ENCODE peak calls at places on chromosomes 7 and 10, in eight cellular contexts. M, E, U, N, R, O, P and C are unnamed samples.

GRCh38 chr7:81273601-81274397 is 354.9 kb upstream of the SEMA3C start:
- DNase-seq in U (no peak), N (no peak), O (no peak), E (no peak), R (no peak), P (no peak), M (no peak), C (no peak)

GRCh38 chr7:80833289-80834104 is 85.4 kb downstream of the SEMA3C start:
- DNase-seq in E (no peak), P (no peak), U (no peak), M (no peak), R (no peak), O (peak), N (no peak), C (no peak)

GRCh38 chr7:149866817-149867447 is 6.8 kb upstream of the ATP6V0E2 start:
- DNase-seq in M (no peak), R (no peak), N (peak), U (no peak), O (peak), E (peak), P (peak), C (no peak)

GRCh38 chr10:129192344-129193128 is 274.5 kb upstream of the MGMT start:
- DNase-seq in R (no peak), U (peak), O (no peak), E (no peak), M (no peak), P (no peak), N (peak), C (no peak)

GRCh38 chr7:66629222-66629658 is 559 bp downstream of the KCTD7 start:
- DNase-seq in E (no peak), N (peak), P (no peak), O (no peak), U (no peak), M (no peak), R (peak), C (no peak)

GRCh38 chr7:28364082-28364481 is 48.2 kb upstream of the CREB5 start:
- DNase-seq in M (no peak), U (no peak), P (no peak), E (no peak), N (no peak), R (peak), O (no peak), C (no peak)

GRCh38 chr10:112778579-112778978 is 171.5 kb upstream of the TCF7L2 start:
- DNase-seq in P (no peak), N (no peak), M (no peak), E (no peak), R (no peak), U (no peak), O (peak), C (no peak)

GRCh38 chr10:77636967-77637473 is 588 bp downstream of the KCNMA1 start:
- DNase-seq in M (no peak), P (no peak), N (no peak), R (no peak), O (no peak), E (no peak), U (no peak), C (no peak)

GRCh38 chr7:53656881-53657280 is 621.4 kb downstream of the POM121L12 start:
- DNase-seq in N (no peak), R (no peak), O (no peak), P (no peak), M (no peak), U (no peak), E (no peak), C (no peak)

GRCh38 chr10:34236927-34237326 is 578.2 kb downstream of the PARD3 start:
- DNase-seq in N (no peak), O (no peak), R (no peak), U (no peak), P (no peak), E (peak), M (no peak), C (no peak)

GRCh38 chr10:76428541-76429330 is 997.3 kb downstream of the LRMDA start:
- DNase-seq in E (peak), R (no peak), P (no peak), O (peak), N (no peak), M (no peak), U (no peak), C (peak)

GRCh38 chr7:36016648-36017047 is 136.4 kb upstream of the EEPD1 start:
- DNase-seq in P (no peak), R (no peak), M (no peak), O (no peak), N (peak), E (no peak), U (no peak), C (no peak)

GRCh38 chr10:43809211-43809930 is 160.7 kb upstream of the ZNF32 start:
- DNase-seq in P (no peak), N (no peak), O (peak), M (no peak), R (no peak), E (peak), U (no peak), C (peak)

GRCh38 chr7:46569117-46569433 is 648.0 kb upstream of the IGFBP3 start:
- DNase-seq in P (no peak), U (no peak), E (no peak), N (no peak), R (no peak), O (no peak), M (no peak), C (no peak)

GRCh38 chr7:101172005-101172853 is 6.9 kb upstream of the VGF start:
- DNase-seq in U (no peak), M (peak), N (no peak), P (no peak), E (no peak), O (no peak), R (peak), C (no peak)

GRCh38 chr7:116906391-116906790 is 44.0 kb downstream of the CAPZA2 start:
- DNase-seq in P (no peak), R (no peak), N (no peak), M (no peak), U (no peak), E (no peak), O (no peak), C (no peak)

GRCh38 chr10:26650406-26650805 is 47.1 kb upstream of the PDSS1 start:
- DNase-seq in U (no peak), N (no peak), E (no peak), P (no peak), O (no peak), M (no peak), R (no peak), C (no peak)

GRCh38 chr7:91330378-91331295 is 66.4 kb downstream of the FZD1 start:
- DNase-seq in R (no peak), O (peak), U (no peak), P (no peak), E (no peak), M (no peak), N (no peak), C (no peak)

GRCh38 chr10:5945561-5946418 is 31.6 kb downstream of the IL15RA start:
- DNase-seq in R (no peak), M (no peak), U (peak), E (peak), O (peak), N (peak), P (no peak), C (peak)

GRCh38 chr10:118840776-118841468 is 86.2 kb upstream of the CACUL1 start:
- DNase-seq in U (no peak), M (no peak), N (peak), E (no peak), P (no peak), O (no peak), R (no peak), C (no peak)

GRCh38 chr10:125457406-125457805 is 225.6 kb downstream of the TEX36 start:
- DNase-seq in P (no peak), E (no peak), R (no peak), N (no peak), U (no peak), M (no peak), O (no peak), C (no peak)

GRCh38 chr10:98270026-98270740 is 2.2 kb upstream of the LOXL4 start:
- DNase-seq in E (no peak), P (no peak), M (no peak), N (peak), U (no peak), O (peak), R (no peak), C (no peak)

GRCh38 chr10:120946497-120946896 is 95.3 kb downstream of the WDR11 start:
- DNase-seq in E (no peak), U (no peak), R (no peak), M (no peak), N (peak), P (no peak), O (peak), C (no peak)

DNA sequence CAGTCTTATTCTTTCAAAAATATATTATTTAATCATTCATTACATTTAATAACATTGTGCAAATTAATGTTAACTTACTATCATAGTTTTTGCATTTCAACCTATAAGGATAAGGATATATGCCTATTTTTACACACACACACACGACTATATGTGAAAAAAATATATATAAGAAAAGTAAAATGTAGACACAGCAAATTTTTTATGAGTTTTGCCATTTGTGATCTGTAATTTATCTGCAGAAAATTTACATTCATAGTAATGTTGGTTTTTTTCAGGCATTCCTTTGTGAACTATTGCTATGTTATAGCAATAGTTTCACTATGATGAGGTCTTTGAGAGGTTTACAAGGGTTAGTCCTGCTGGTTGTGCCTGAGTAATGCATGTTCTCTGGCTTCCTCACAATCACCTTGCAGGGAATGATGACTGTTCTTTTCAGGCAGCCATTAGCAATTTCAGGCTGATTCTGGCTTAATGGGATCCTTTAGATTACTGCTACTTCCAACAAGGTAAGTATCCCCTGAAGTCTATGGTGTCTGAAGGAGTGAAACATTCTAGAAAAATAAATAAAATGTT is 183.7 kb upstream of the CDK1 start:
- DNase-seq in M (no peak), P (no peak), U (no peak), R (no peak), E (peak), O (peak), N (no peak), C (no peak)
- TF ChIP-seq CTCF in M (no peak), P (no peak), U (no peak), R (no peak), E (no peak), O (peak), N (no peak), C (no peak)

GRCh38 chr10:30736685-30737232 is 107.2 kb upstream of the LYZL2 start:
- DNase-seq in U (no peak), N (peak), E (peak), P (no peak), R (no peak), O (peak), M (no peak), C (peak)
- TF ChIP-seq CTCF in U (no peak), N (no peak), E (no peak), P (no peak), R (no peak), O (no peak), M (no peak), C (no peak)

GRCh38 chr10:10677479-10677878 is 340.2 kb upstream of the CELF2 start:
- DNase-seq in N (no peak), O (peak), E (peak), P (no peak), U (peak), R (no peak), M (no peak), C (peak)
- TF ChIP-seq CTCF in N (no peak), O (peak), E (peak), P (no peak), U (peak), R (peak), M (no peak), C (peak)

GRCh38 chr7:20441886-20442505 is 111.3 kb downstream of the ITGB8 start:
- DNase-seq in U (no peak), O (no peak), R (no peak), M (no peak), P (no peak), N (no peak), E (peak), C (no peak)

GRCh38 chr7:20439384-20439783 is 108.7 kb downstream of the ITGB8 start:
- DNase-seq in E (no peak), N (no peak), O (no peak), R (no peak), U (no peak), P (no peak), M (no peak), C (no peak)

GRCh38 chr7:20439786-20440185 is 109.1 kb downstream of the ITGB8 start:
- DNase-seq in P (no peak), O (no peak), M (no peak), R (no peak), E (no peak), N (no peak), U (no peak), C (no peak)

GRCh38 chr7:20441346-20441745 is 110.6 kb downstream of the ITGB8 start:
- DNase-seq in M (no peak), P (no peak), E (no peak), O (no peak), N (no peak), U (no peak), R (no peak), C (no peak)

DNA sequence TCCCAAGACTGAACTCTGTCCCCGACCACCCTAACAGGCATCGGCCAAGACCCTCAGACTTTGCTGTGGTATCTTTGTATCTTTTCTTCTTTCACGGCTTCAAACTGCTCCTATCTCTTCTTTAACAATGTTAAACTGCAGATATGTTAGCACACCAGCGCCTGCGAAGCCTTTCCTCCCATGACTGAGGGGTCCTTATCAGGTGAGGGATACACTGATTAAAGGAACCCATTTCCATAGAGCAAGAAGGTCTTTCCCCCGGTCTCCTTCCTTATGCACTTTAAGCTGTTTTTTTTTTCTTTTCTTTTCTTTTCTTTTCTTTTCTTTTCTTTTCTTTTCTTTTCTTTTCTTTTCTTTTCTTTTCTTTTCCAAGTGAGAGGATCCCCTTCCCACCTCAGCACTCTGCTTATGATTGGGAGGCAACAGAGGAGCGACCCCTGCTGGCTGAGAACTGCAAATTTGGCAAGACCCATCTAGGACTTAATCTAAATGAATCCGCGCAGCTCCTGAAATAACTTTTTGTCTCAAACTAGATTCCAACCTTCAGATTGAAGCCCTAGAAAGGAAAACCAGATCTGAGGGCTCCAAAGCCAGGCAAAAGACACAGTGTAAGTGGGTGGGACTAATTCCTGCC is 109.9 kb downstream of the ITGB8 start:
- DNase-seq in E (no peak), P (no peak), U (peak), R (peak), O (peak), N (no peak), M (no peak), C (no peak)
- TF ChIP-seq CTCF in E (peak), P (no peak), U (no peak), R (peak), O (peak), N (no peak), M (no peak), C (peak)

GRCh38 chr10:90860790-90861189 is 3.0 kb upstream of the HTR7 start:
- DNase-seq in O (no peak), R (no peak), M (no peak), U (no peak), P (no peak), N (no peak), E (no peak), C (no peak)

GRCh38 chr10:90862908-90863514 is 5.2 kb upstream of the HTR7 start:
- DNase-seq in U (no peak), P (no peak), E (no peak), M (no peak), O (peak), R (no peak), N (no peak), C (no peak)

GRCh38 chr10:90871279-90871760 is 454 bp upstream of the RPP30 start:
- DNase-seq in P (peak), N (no peak), R (peak), M (no peak), O (peak), U (peak), E (peak), C (no peak)

GRCh38 chr10:90866050-90866598 is 5.7 kb upstream of the RPP30 start:
- DNase-seq in U (no peak), O (no peak), N (no peak), P (no peak), R (no peak), E (no peak), M (no peak), C (no peak)

GRCh38 chr10:90865400-90865799 is 6.4 kb upstream of the RPP30 start:
- DNase-seq in O (peak), M (no peak), N (no peak), U (no peak), E (no peak), R (no peak), P (no peak), C (no peak)
- TF ChIP-seq CTCF in O (peak), M (no peak), N (no peak), U (no peak), E (peak), R (peak), P (no peak), C (peak)

GRCh38 chr7:2520131-2520807 is 695 bp downstream of the LFNG start:
- DNase-seq in N (peak), R (peak), U (peak), E (no peak), O (no peak), P (no peak), M (no peak), C (no peak)
- TF ChIP-seq CTCF in N (no peak), R (peak), U (no peak), E (no peak), O (no peak), P (no peak), M (no peak), C (no peak)

DNA sequence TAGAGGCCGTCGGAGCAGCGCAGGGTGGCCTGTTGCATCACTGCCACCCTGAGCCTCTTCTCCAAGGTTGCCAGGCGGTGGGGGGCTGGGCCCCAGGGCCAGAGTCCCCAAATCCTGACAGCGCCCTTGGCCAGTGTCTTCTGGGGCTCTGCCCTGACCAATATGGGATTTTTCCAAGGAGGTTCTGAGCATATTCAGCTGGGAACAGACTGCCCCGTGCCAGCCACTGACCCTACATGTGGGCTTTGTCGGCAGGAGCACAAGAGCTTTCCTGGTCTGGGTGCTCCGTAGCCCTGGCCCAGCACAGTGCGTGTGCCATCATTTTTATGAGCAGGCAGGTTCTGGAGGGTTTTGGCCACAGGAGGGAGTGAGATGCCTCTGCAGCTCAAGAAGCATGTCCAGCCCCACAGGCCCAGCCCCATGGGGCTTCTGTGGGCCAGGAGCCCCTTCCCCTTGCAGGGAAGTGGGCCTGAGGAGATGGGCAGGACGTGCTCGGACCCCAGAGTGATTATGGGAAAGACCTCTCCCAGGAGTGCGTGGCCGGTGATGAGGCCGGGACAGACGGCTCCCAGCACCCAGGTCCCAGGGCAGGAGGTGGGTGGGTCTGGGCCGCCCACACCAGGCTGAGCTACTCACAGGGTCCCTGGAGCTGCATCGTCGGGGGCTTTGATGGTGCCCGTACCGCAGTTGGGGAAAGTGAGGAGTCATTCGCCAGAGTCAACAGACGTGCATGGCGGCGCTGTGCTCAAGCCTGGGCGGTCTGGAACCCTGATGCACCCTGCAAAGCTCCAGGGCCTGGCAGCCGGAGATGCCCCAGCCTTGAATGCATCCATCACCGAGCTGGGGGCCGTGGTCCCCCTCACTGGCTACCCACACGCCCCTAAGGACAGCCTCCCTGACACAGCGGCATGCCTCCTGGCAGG is 66.6 kb downstream of the PWWP2B start:
- DNase-seq in O (peak), M (no peak), N (no peak), P (no peak), U (no peak), R (no peak), E (no peak), C (no peak)
- TF ChIP-seq CTCF in O (no peak), M (no peak), N (no peak), P (no peak), U (no peak), R (peak), E (peak), C (peak)